ENCODE peak calls at places on chromosome 7, in seven cellular contexts. U is memory B cell; D is DMS153; O is activated CD4-positive, alpha-beta T cell treated with anti-CD3 and anti-CD28 coated beads, Interleukin-2, amount 50 U/mL, for 24 hours; X is HT-29; W is stimulated activated CD4-positive, alpha-beta T cell treated with anti-CD3 and anti-CD28 coated beads, Interleukin-15, amount 100 ng/mL, for 1 hour; E is skeletal muscle cell. Y is an unnamed sample.

GRCh38 chr7:964401-965231 is 10.1 kb upstream of the ADAP1 start:
- DNase-seq in E (no peak), O (no peak), W (no peak), X (peak; percentile 80), D (no peak), U (no peak), Y (peak; percentile 45)

GRCh38 chr7:99272476-99273045 is at the start of gene MYH16:
- DNase-seq in E (no peak), X (no peak), O (no peak), W (no peak), U (no peak), D (no peak), Y (no peak)

GRCh38 chr7:48635796-48636195 is 288.6 kb upstream of the CDC14C start:
- DNase-seq in W (no peak), X (no peak), O (no peak), U (no peak), D (no peak), E (no peak), Y (no peak)

GRCh38 chr7:112018305-112019030 is 187.7 kb downstream of the DOCK4 start:
- DNase-seq in D (no peak), W (no peak), X (no peak), O (no peak), U (no peak), E (no peak), Y (no peak)

GRCh38 chr7:147563669-147564068 is 1026.9 kb upstream of the C7orf33 start:
- DNase-seq in U (no peak), E (no peak), X (no peak), D (no peak), W (no peak), O (no peak), Y (no peak)

GRCh38 chr7:99004216-99004615 is 125.9 kb downstream of the TRRAP start:
- DNase-seq in X (no peak), U (no peak), O (no peak), E (no peak), D (no peak), W (no peak), Y (no peak)

GRCh38 chr7:100562195-100563099 is 11.3 kb downstream of the SAP25 start:
- DNase-seq in O (no peak), W (no peak), X (no peak), U (no peak), D (no peak), E (no peak), Y (no peak)

GRCh38 chr7:71775648-71776047 is 636.5 kb downstream of the CALN1 start:
- DNase-seq in E (no peak), W (no peak), U (no peak), O (no peak), X (no peak), D (no peak), Y (no peak)

GRCh38 chr7:139645572-139646523 is 122.4 kb downstream of the CLEC2L start:
- DNase-seq in U (peak; percentile 82), O (peak; percentile 81), X (peak; percentile 92), W (peak; percentile 56), D (peak; percentile 60), E (peak; percentile 48), Y (peak; percentile 89)

GRCh38 chr7:471191-471865 is 48.3 kb downstream of the PDGFA start:
- DNase-seq in U (no peak), O (no peak), W (no peak), X (no peak), E (no peak), D (no peak), Y (no peak)

GRCh38 chr7:77887567-77887966 is 89.0 kb downstream of the PHTF2 start:
- DNase-seq in X (no peak), W (no peak), D (no peak), O (no peak), E (peak; percentile 27), U (no peak), Y (no peak)

GRCh38 chr7:75734586-75735047 is 4.1 kb downstream of the HIP1 start:
- DNase-seq in W (no peak), D (no peak), E (no peak), U (no peak), X (no peak), O (no peak), Y (no peak)

GRCh38 chr7:44534087-44534486 is 7.0 kb downstream of the NPC1L1 start:
- DNase-seq in U (no peak), X (no peak), O (no peak), E (no peak), W (no peak), D (peak; percentile 82), Y (no peak)

GRCh38 chr7:26549281-26549943 is 257.8 kb downstream of the SNX10 start:
- DNase-seq in O (no peak), U (no peak), W (no peak), X (no peak), D (peak; percentile 44), E (no peak), Y (no peak)

GRCh38 chr7:107186242-107186641 is 17.4 kb downstream of the HBP1 start:
- DNase-seq in X (no peak), O (no peak), D (no peak), U (no peak), E (no peak), W (no peak), Y (no peak)

GRCh38 chr7:95915731-95916130 is 143.4 kb downstream of the DYNC1I1 start:
- DNase-seq in D (peak; percentile 17), E (no peak), U (no peak), O (no peak), X (no peak), W (no peak), Y (peak; percentile 25)

GRCh38 chr7:74479961-74480829 is 26.5 kb downstream of the GTF2IRD1 start:
- DNase-seq in D (peak; percentile 84), U (no peak), E (peak; percentile 84), X (peak; percentile 88), O (no peak), W (no peak), Y (peak; percentile 66)

GRCh38 chr7:40095695-40096327 is 38.6 kb downstream of the MPLKIP start:
- DNase-seq in X (no peak), O (no peak), W (no peak), E (no peak), D (no peak), U (no peak), Y (no peak)

GRCh38 chr7:64872351-64872750 is 30.7 kb upstream of the ZNF273 start:
- DNase-seq in X (no peak), E (no peak), U (no peak), O (no peak), D (no peak), W (no peak), Y (no peak)

GRCh38 chr7:47988496-47989386 is 9.3 kb upstream of the HUS1 start:
- DNase-seq in E (no peak), X (peak; percentile 41), D (no peak), U (no peak), O (no peak), W (no peak), Y (no peak)

GRCh38 chr7:142808461-142808801 is 37.7 kb downstream of the PRSS2 start:
- DNase-seq in D (no peak), O (no peak), W (no peak), X (no peak), U (no peak), E (no peak), Y (peak; percentile 46)

GRCh38 chr7:19143930-19144574 is 1.2 kb downstream of the FERD3L start:
- DNase-seq in X (no peak), E (no peak), U (no peak), O (no peak), W (no peak), D (no peak), Y (no peak)

GRCh38 chr7:129642871-129643515 is 31.5 kb downstream of the NRF1 start:
- DNase-seq in D (no peak), U (no peak), W (no peak), O (no peak), X (no peak), E (no peak), Y (no peak)

GRCh38 chr7:150869467-150869866 is 17.1 kb downstream of the AOC1 start:
- DNase-seq in D (no peak), O (no peak), W (no peak), X (no peak), E (no peak), U (no peak), Y (no peak)

GRCh38 chr7:33190688-33191304 is 61.4 kb downstream of the BBS9 start:
- DNase-seq in E (no peak), X (no peak), U (no peak), O (no peak), D (no peak), W (no peak), Y (no peak)

GRCh38 chr7:46034056-46034768 is 113.1 kb upstream of the IGFBP3 start:
- DNase-seq in E (no peak), U (no peak), W (no peak), O (no peak), X (no peak), D (no peak), Y (no peak)

GRCh38 chr7:39565538-39565937 is 666 bp upstream of the YAE1 start:
- DNase-seq in W (no peak), X (peak; percentile 75), E (no peak), U (no peak), O (no peak), D (no peak), Y (peak; percentile 77)

GRCh38 chr7:143960813-143961610 is 6.4 kb downstream of the OR2F1 start:
- DNase-seq in W (no peak), O (no peak), E (no peak), D (no peak), U (no peak), X (no peak), Y (no peak)

GRCh38 chr7:111068618-111069017 is 22.3 kb upstream of the LRRN3 start:
- DNase-seq in D (no peak), U (no peak), W (no peak), E (no peak), X (no peak), O (no peak), Y (no peak)

GRCh38 chr7:151876112-151876898 is 610 bp downstream of the PRKAG2 start:
- DNase-seq in D (peak; percentile 12), U (peak; percentile 50), E (no peak), X (peak; percentile 10), W (peak; percentile 35), O (peak; percentile 53), Y (no peak)

GRCh38 chr7:135100856-135101255 is 47.0 kb upstream of the TMEM140 start:
- DNase-seq in U (no peak), X (no peak), E (no peak), D (no peak), O (no peak), W (no peak), Y (no peak)

GRCh38 chr7:87339373-87339897 is 6.0 kb upstream of the CROT start:
- DNase-seq in X (no peak), W (no peak), U (no peak), E (no peak), O (no peak), D (no peak), Y (no peak)

GRCh38 chr7:129041142-129041928 is 13.6 kb downstream of the TNPO3 start:
- DNase-seq in U (no peak), D (no peak), W (no peak), O (no peak), X (no peak), E (no peak), Y (no peak)

GRCh38 chr7:39073432-39073831 is 95.7 kb downstream of the POU6F2 start:
- DNase-seq in U (no peak), W (no peak), O (no peak), D (peak; percentile 85), E (no peak), X (peak; percentile 12), Y (no peak)

GRCh38 chr7:101112233-101112632 is 14.7 kb upstream of the SERPINE1 start:
- DNase-seq in U (no peak), D (no peak), O (no peak), E (peak; percentile 95), X (no peak), W (no peak), Y (no peak)

GRCh38 chr7:108614903-108615302 is 45.2 kb downstream of the DNAJB9 start:
- DNase-seq in U (no peak), W (no peak), E (no peak), X (no peak), D (no peak), O (no peak), Y (no peak)

GRCh38 chr7:47941136-47941844 is 7.0 kb downstream of the PKD1L1 start:
- DNase-seq in O (no peak), X (no peak), W (no peak), U (no peak), D (no peak), E (peak; percentile 47), Y (peak; percentile 28)

GRCh38 chr7:131374821-131375220 is 47.1 kb downstream of the MKLN1 start:
- DNase-seq in D (no peak), O (no peak), U (no peak), W (no peak), E (no peak), X (no peak), Y (no peak)

Y was measured in small intestine.